ENCODE peak calls at places on chromosomes 4 and X, in ten cellular contexts. A is IMR-90, U is suprapubic skin, C is esophagus squamous epithelium, S is HCT116, K is body of pancreas, E is adrenal gland, M is tibial nerve, D is transverse colon, V is right lobe of liver. Y is an unnamed sample.
A peak's percentile ranks its signal among the peaks of the same experiment; 100 is the strongest.

GRCh38 chr4:141023051-141023450 is 110.2 kb downstream of the RNF150 start:
- DNase-seq in A (no peak), U (no peak), C (no peak), S (no peak), K (no peak), E (no peak), M (no peak), D (no peak), V (no peak), Y (no peak)

GRCh38 chrX:134933911-134934310 is 56.9 kb upstream of the SMIM10 start:
- DNase-seq in A (no peak), U (no peak), C (no peak), S (no peak), K (no peak), E (no peak), M (no peak), D (no peak), V (no peak), Y (no peak)

GRCh38 chr4:74317616-74318256 is 9.5 kb downstream of the EPGN start:
- DNase-seq in A (peak; percentile 16), U (no peak), C (no peak), S (no peak), K (no peak), E (no peak), M (no peak), D (no peak), V (no peak), Y (no peak)

GRCh38 chr4:183989471-183989870 is 84.4 kb downstream of the STOX2 start:
- DNase-seq in A (peak; percentile 83), U (no peak), C (no peak), S (no peak), K (no peak), E (no peak), M (no peak), D (no peak), V (no peak), Y (no peak)

GRCh38 chrX:38982843-38983242 is 181.6 kb downstream of the MID1IP1 start:
- DNase-seq in A (no peak), U (no peak), C (no peak), S (no peak), K (no peak), E (no peak), M (no peak), D (no peak), V (no peak), Y (no peak)

GRCh38 chr4:16573181-16573580 is 325.3 kb downstream of the LDB2 start:
- DNase-seq in A (peak; percentile 67), U (no peak), C (no peak), S (no peak), K (no peak), E (no peak), M (peak; percentile 22), D (no peak), V (no peak), Y (no peak)

GRCh38 chr4:84218002-84218401 is 281.1 kb downstream of the NKX6-1 start:
- DNase-seq in A (no peak), U (no peak), C (no peak), S (no peak), K (no peak), E (no peak), M (no peak), D (no peak), V (no peak), Y (no peak)

GRCh38 chr4:172978848-172979247 is 189.8 kb upstream of the GALNT7 start:
- DNase-seq in A (no peak), U (no peak), C (no peak), S (no peak), K (no peak), E (no peak), M (no peak), D (no peak), V (no peak), Y (no peak)

GRCh38 chr4:123397276-123398150 is 918 bp downstream of the SPRY1 start:
- DNase-seq in A (peak; percentile 36), U (peak; percentile 78), C (no peak), S (peak; percentile 47), K (peak; percentile 71), E (peak; percentile 39), M (peak; percentile 26), D (peak; percentile 64), V (peak; percentile 79), Y (peak; percentile 78)

GRCh38 chr4:7371122-7371941 is 63.4 kb downstream of the PSAPL1 start:
- DNase-seq in A (peak; percentile 33), U (no peak), C (no peak), S (no peak), K (no peak), E (no peak), M (no peak), D (no peak), V (no peak), Y (no peak)

GRCh38 chr4:184421558-184422155 is 52.7 kb downstream of the IRF2 start:
- DNase-seq in A (no peak), U (no peak), C (no peak), S (no peak), K (no peak), E (no peak), M (no peak), D (no peak), V (no peak), Y (no peak)

GRCh38 chrX:17456526-17456925 is 81.5 kb downstream of the NHS start:
- DNase-seq in A (no peak), U (no peak), C (no peak), S (no peak), K (no peak), E (no peak), M (no peak), D (no peak), V (no peak), Y (no peak)

GRCh38 chr4:40199179-40199670 is 2.4 kb downstream of the RHOH start:
- DNase-seq in A (no peak), U (no peak), C (no peak), S (no peak), K (no peak), E (no peak), M (no peak), D (no peak), V (no peak), Y (no peak)

GRCh38 chr4:102344520-102344954 is 745 bp downstream of the SLC39A8 start:
- DNase-seq in A (no peak), U (peak; percentile 77), C (peak; percentile 20), S (peak; percentile 10), K (no peak), E (peak; percentile 54), M (peak; percentile 8), D (peak; percentile 71), V (peak; percentile 89), Y (peak; percentile 75)

DNA sequence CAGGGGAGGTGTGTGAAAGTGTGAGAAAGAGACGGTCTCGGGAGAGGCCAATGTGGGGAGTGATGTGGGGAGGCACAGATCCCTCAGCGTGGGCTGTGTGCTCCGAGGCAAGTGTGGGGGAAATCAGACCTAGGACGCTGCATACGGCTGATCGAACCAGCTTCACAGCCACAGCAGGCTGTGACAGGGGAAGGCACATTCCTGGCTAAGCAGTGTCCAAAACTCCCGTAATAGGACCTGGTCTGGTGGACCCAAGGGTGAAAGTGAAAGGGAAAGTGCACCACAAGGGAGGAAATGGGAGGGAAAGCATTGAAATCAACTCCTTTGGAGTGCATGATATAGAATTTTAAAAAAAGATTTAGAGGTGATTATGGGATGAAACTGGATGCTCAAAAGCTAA is 10.9 kb upstream of the RHOXF2 start:
- DNase-seq in A (no peak), U (no peak), C (no peak), S (no peak), K (no peak), E (no peak), M (no peak), D (no peak), V (no peak), Y (no peak)
- H3K9me3 ChIP-seq in A (peaks cover 7% of the 10 kb centered on the region), U (no peaks in the 10 kb centered on the region), C (no peaks in the 10 kb centered on the region), S (no peaks in the 10 kb centered on the region), K (no peaks in the 10 kb centered on the region), E (no peaks in the 10 kb centered on the region), M (no peaks in the 10 kb centered on the region), D (no peaks in the 10 kb centered on the region), V (no peaks in the 10 kb centered on the region), Y (no peaks in the 10 kb centered on the region)

GRCh38 chrX:73916931-73917657 is 354.1 kb downstream of the CHIC1 start:
- DNase-seq in A (peak; percentile 91), U (no peak), C (no peak), S (peak; percentile 4), K (no peak), E (no peak), M (no peak), D (no peak), V (no peak), Y (no peak)
- TF ChIP-seq POLR2A in A (no peak), U (no peak), C (no peak), S (no peak), K (no peak), E (no peak), M (no peak), D (no peak), V (no peak), Y (no peak)

DNA sequence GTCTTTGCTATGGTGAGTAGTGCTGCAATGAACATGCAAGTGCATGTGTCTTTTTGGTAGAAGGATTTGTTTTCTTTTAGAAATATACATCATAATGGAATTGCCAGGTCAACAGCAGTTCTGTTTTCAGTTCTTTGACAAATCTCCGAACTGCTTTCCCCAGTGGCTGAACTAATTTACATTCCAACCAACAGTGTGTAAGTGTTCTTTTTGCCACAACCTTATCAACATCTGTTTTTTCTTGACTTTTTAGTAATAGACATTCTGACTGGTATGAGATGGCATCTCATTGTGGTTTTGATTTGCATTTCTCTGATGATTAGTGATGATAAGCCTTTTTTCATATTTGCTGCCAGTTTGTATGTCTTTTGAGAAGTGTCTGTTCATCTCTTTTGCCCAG is 406.3 kb downstream of the DTHD1 start:
- DNase-seq in A (no peak), U (no peak), C (no peak), S (no peak), K (no peak), E (no peak), M (no peak), D (no peak), V (no peak), Y (no peak)
- H3K9me3 ChIP-seq in A (peaks cover 3% of the 10 kb centered on the region), U (peaks cover 5% of the 10 kb centered on the region), C (no peaks in the 10 kb centered on the region), S (no peaks in the 10 kb centered on the region), K (no peaks in the 10 kb centered on the region), E (no peaks in the 10 kb centered on the region), M (peaks cover 13% of the 10 kb centered on the region), D (no peaks in the 10 kb centered on the region), V (no peaks in the 10 kb centered on the region), Y (no peaks in the 10 kb centered on the region)

GRCh38 chr4:55397024-55397520 is 1.3 kb downstream of the TMEM165 start:
- DNase-seq in A (no peak), U (peak; percentile 68), C (no peak), S (no peak), K (no peak), E (peak; percentile 47), M (no peak), D (no peak), V (no peak), Y (peak; percentile 72)

GRCh38 chr4:55397521-55398321 is 2.0 kb downstream of the TMEM165 start:
- DNase-seq in A (peak; percentile 90), U (no peak), C (no peak), S (no peak), K (no peak), E (no peak), M (no peak), D (no peak), V (no peak), Y (no peak)

GRCh38 chr4:55395218-55395528 is 584 bp upstream of the TMEM165 start:
- DNase-seq in A (no peak), U (no peak), C (no peak), S (no peak), K (no peak), E (no peak), M (no peak), D (no peak), V (no peak), Y (no peak)

GRCh38 chr4:55396305-55397023 is 707 bp downstream of the TMEM165 start:
- DNase-seq in A (peak; percentile 38), U (peak; percentile 71), C (no peak), S (no peak), K (peak; percentile 47), E (peak; percentile 64), M (peak; percentile 20), D (peak; percentile 57), V (peak; percentile 75), Y (peak; percentile 78)

GRCh38 chr4:55395529-55396304 is at the start of gene TMEM165:
- DNase-seq in A (peak; percentile 79), U (peak; percentile 94), C (peak; percentile 71), S (peak; percentile 77), K (peak; percentile 95), E (peak; percentile 94), M (peak; percentile 80), D (peak; percentile 97), V (peak; percentile 97), Y (peak; percentile 96)
- TF ChIP-seq POLR2A in A (peak; percentile 96), U (peak; percentile 75), C (peak; percentile 99), S (peak; percentile 76), K (peak; percentile 99), E (peak; percentile 99), M (peak; percentile 87), D (peak; percentile 98), V (peak; percentile 97), Y (peak; percentile 86)